ENCODE peak calls at places on chromosomes 16 and 17, in six cellular contexts. U is MCF 10A, G is HEK293T, T is dermis microvascular lymphatic vessel endothelial cell, Q is keratinocyte, V is stomach. B is an unnamed sample.

GRCh38 chr17:77208217-77208808 is 67.5 kb downstream of the SEC14L1 start:
- DNase-seq in U (no peak), G (peak), T (peak), Q (no peak), V (peak), B (no peak)

GRCh38 chr17:80732268-80732667 is 187.6 kb downstream of the RPTOR start:
- DNase-seq in U (no peak), G (no peak), T (no peak), Q (no peak), V (no peak), B (no peak)

GRCh38 chr17:45279898-45280297 is 18.0 kb upstream of the SPATA32 start:
- DNase-seq in U (no peak), G (no peak), T (no peak), Q (no peak), V (no peak), B (no peak)

GRCh38 chr17:4520881-4521600 is 22.4 kb downstream of the SPNS2 start:
- DNase-seq in U (peak), G (no peak), T (peak), Q (peak), V (peak), B (no peak)

GRCh38 chr16:85149776-85150175 is 37.5 kb upstream of the CIBAR2 start:
- DNase-seq in U (peak), G (no peak), T (peak), Q (no peak), V (peak), B (no peak)

GRCh38 chr16:51151435-51151950 is 423 bp upstream of the SALL1 start:
- DNase-seq in U (no peak), G (peak), T (no peak), Q (no peak), V (peak), B (no peak)

GRCh38 chr16:80573700-80574120 is 32.9 kb downstream of the DYNLRB2 start:
- DNase-seq in U (no peak), G (no peak), T (no peak), Q (no peak), V (no peak), B (no peak)

GRCh38 chr17:41773190-41773588 is 13.3 kb downstream of the JUP start:
- DNase-seq in U (peak), G (peak), T (peak), Q (no peak), V (peak), B (no peak)

GRCh38 chr16:29988346-29989075 is 6.9 kb downstream of the HIRIP3 start:
- DNase-seq in U (no peak), G (no peak), T (no peak), Q (no peak), V (no peak), B (no peak)

GRCh38 chr17:36935681-36936454 is 1.4 kb upstream of the LHX1 start:
- DNase-seq in U (peak), G (no peak), T (no peak), Q (no peak), V (no peak), B (no peak)

GRCh38 chr17:73952136-73952497 is 251.4 kb upstream of the RPL38 start:
- DNase-seq in U (no peak), G (no peak), T (no peak), Q (no peak), V (no peak), B (no peak)

GRCh38 chr17:2444382-2444781 is 43.5 kb upstream of the MNT start:
- DNase-seq in U (no peak), G (no peak), T (no peak), Q (no peak), V (no peak), B (no peak)

GRCh38 chr16:11128211-11129123 is 127.5 kb downstream of the SOCS1 start:
- DNase-seq in U (peak), G (no peak), T (no peak), Q (no peak), V (peak), B (no peak)

GRCh38 chr17:16989230-16989952 is 17.5 kb upstream of the TNFRSF13B start:
- DNase-seq in U (no peak), G (no peak), T (no peak), Q (no peak), V (no peak), B (no peak)

GRCh38 chr16:71769222-71769621 is 39.4 kb downstream of the AP1G1 start:
- DNase-seq in U (no peak), G (no peak), T (no peak), Q (no peak), V (no peak), B (no peak)

GRCh38 chr17:81683208-81683583 is 401 bp downstream of the ARL16 start:
- DNase-seq in U (no peak), G (no peak), T (no peak), Q (no peak), V (no peak), B (no peak)

GRCh38 chr17:27529230-27529796 is 73.1 kb downstream of the KSR1 start:
- DNase-seq in U (peak), G (no peak), T (peak), Q (no peak), V (no peak), B (no peak)

GRCh38 chr16:83227336-83227735 is 580.4 kb upstream of the HSBP1 start:
- DNase-seq in U (no peak), G (no peak), T (peak), Q (no peak), V (no peak), B (no peak)

GRCh38 chr16:11187522-11187921 is 68.5 kb downstream of the SOCS1 start:
- DNase-seq in U (no peak), G (no peak), T (no peak), Q (no peak), V (no peak), B (no peak)

GRCh38 chr16:83176802-83177201 is 550.0 kb downstream of the CDH13 start:
- DNase-seq in U (no peak), G (no peak), T (no peak), Q (no peak), V (no peak), B (no peak)

GRCh38 chr17:72953621-72954020 is 138.9 kb downstream of the SLC39A11 start:
- DNase-seq in U (no peak), G (no peak), T (no peak), Q (no peak), V (no peak), B (no peak)

GRCh38 chr17:9646556-9646905 is 1.2 kb downstream of the USP43 start:
- DNase-seq in U (no peak), G (no peak), T (no peak), Q (no peak), V (no peak), B (no peak)

GRCh38 chr16:86978445-86979030 is 338.7 kb downstream of the C16orf95 start:
- DNase-seq in U (no peak), G (no peak), T (no peak), Q (no peak), V (no peak), B (no peak)

GRCh38 chr17:39177256-39177655 is 11.3 kb upstream of the ARL5C start:
- DNase-seq in U (no peak), G (no peak), T (no peak), Q (no peak), V (no peak), B (no peak)

GRCh38 chr17:61444831-61445230 is 7.4 kb upstream of the TBX4 start:
- DNase-seq in U (no peak), G (no peak), T (no peak), Q (no peak), V (no peak), B (no peak)

GRCh38 chr17:30021708-30022317 is 80.4 kb downstream of the EFCAB5 start:
- DNase-seq in U (peak), G (peak), T (peak), Q (no peak), V (peak), B (peak)

GRCh38 chr17:81251091-81251942 is 12.2 kb downstream of the NDUFAF8 start:
- DNase-seq in U (no peak), G (no peak), T (no peak), Q (no peak), V (no peak), B (no peak)

GRCh38 chr16:29883987-29884386 is 15.4 kb downstream of the SEZ6L2 start:
- DNase-seq in U (no peak), G (peak), T (no peak), Q (no peak), V (no peak), B (no peak)

GRCh38 chr17:4859816-4860625 is 26.9 kb downstream of the MINK1 start:
- DNase-seq in U (no peak), G (no peak), T (peak), Q (no peak), V (no peak), B (no peak)

GRCh38 chr16:69890114-69890890 is 60.8 kb upstream of the CLEC18A start:
- DNase-seq in U (no peak), G (peak), T (peak), Q (no peak), V (peak), B (no peak)

B was measured in effector CD4-positive, alpha-beta T cell.